ENCODE peak calls at places on chromosome 2, in ten cellular contexts. D is right atrium auricular region, K is lung, U is fibroblast of mammary gland, Y is DND-41, X is HCT116, C is Panc1, E is stomach, B is AG09319, H is left lung. V is an unnamed sample.

GRCh38 chr2:207734264-207734635 is 22.8 kb downstream of the CCNYL1 start:
- DNase-seq in D (no peak), K (no peak), U (peak), Y (no peak), X (peak), C (no peak), E (no peak), B (no peak), H (no peak), V (no peak)

GRCh38 chr2:15177103-15177502 is 384.0 kb downstream of the NBAS start:
- DNase-seq in D (no peak), K (no peak), U (peak), Y (peak), X (peak), C (no peak), E (no peak), B (no peak), H (no peak), V (no peak)

GRCh38 chr2:104844813-104845551 is 8.9 kb upstream of the POU3F3 start:
- DNase-seq in D (no peak), K (no peak), U (no peak), Y (no peak), X (no peak), C (no peak), E (no peak), B (no peak), H (no peak), V (no peak)

GRCh38 chr2:207766697-207767460 is 2.8 kb downstream of the FZD5 start:
- DNase-seq in D (no peak), K (no peak), U (no peak), Y (no peak), X (no peak), C (no peak), E (peak), B (no peak), H (no peak), V (no peak)

GRCh38 chr2:216109962-216110614 is 940 bp downstream of the XRCC5 start:
- DNase-seq in D (no peak), K (no peak), U (peak), Y (no peak), X (peak), C (no peak), E (no peak), B (peak), H (no peak), V (no peak)

GRCh38 chr2:136013286-136013685 is 27.9 kb upstream of the DARS1 start:
- DNase-seq in D (no peak), K (no peak), U (no peak), Y (no peak), X (no peak), C (no peak), E (no peak), B (no peak), H (no peak), V (no peak)

GRCh38 chr2:215619022-215619958 is 183.4 kb upstream of the FN1 start:
- DNase-seq in D (no peak), K (no peak), U (peak), Y (no peak), X (peak), C (no peak), E (no peak), B (no peak), H (no peak), V (no peak)

GRCh38 chr2:36456227-36456788 is 100.7 kb downstream of the CRIM1 start:
- DNase-seq in D (peak), K (peak), U (peak), Y (no peak), X (no peak), C (no peak), E (peak), B (peak), H (peak), V (no peak)

GRCh38 chr2:218852911-218853667 is 6.5 kb upstream of the WNT6 start:
- DNase-seq in D (no peak), K (peak), U (peak), Y (peak), X (peak), C (peak), E (peak), B (peak), H (no peak), V (no peak)

GRCh38 chr2:74559912-74560311 is 5.4 kb downstream of the DOK1 start:
- DNase-seq in D (no peak), K (no peak), U (no peak), Y (no peak), X (no peak), C (no peak), E (no peak), B (no peak), H (no peak), V (no peak)

GRCh38 chr2:63053235-63053888 is 2.7 kb downstream of the OTX1 start:
- DNase-seq in D (no peak), K (no peak), U (no peak), Y (no peak), X (no peak), C (no peak), E (no peak), B (no peak), H (no peak), V (no peak)

GRCh38 chr2:38750793-38751042 is 443 bp downstream of the SRSF7 start:
- DNase-seq in D (no peak), K (peak), U (no peak), Y (peak), X (no peak), C (no peak), E (peak), B (no peak), H (peak), V (peak)

DNA sequence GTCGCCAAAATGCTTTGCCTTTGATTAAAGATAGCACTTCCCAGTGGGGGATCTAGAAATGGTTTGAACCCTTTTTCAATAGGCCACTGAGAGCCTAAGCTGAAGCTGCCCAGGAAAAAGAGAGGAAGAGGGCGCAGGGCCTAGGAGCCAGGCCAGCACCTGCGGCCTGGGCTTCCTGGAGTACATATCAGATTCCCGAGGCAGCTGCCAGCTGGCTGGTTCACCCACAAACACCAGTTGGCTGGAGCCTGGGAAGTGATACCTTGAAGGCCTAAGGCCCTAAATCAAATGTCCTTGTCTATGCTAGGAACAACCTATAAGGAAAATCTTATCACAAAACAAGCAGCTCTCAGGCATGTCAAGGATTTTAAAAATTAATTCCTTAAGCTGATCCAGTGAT is 37.1 kb downstream of the ANKRD44 start:
- DNase-seq in D (no peak), K (peak), U (no peak), Y (no peak), X (no peak), C (no peak), E (peak), B (no peak), H (peak), V (no peak)
- TF ChIP-seq CTCF in D (no peak), K (no peak), U (no peak), Y (no peak), X (no peak), C (no peak), E (no peak), B (no peak), H (no peak), V (no peak)

GRCh38 chr2:959453-959852 is 8.8 kb downstream of the SNTG2 start:
- DNase-seq in D (no peak), K (no peak), U (no peak), Y (no peak), X (no peak), C (no peak), E (no peak), B (no peak), H (no peak), V (no peak)
- TF ChIP-seq CTCF in D (no peak), K (no peak), U (no peak), Y (no peak), X (no peak), C (no peak), E (no peak), B (no peak), H (no peak), V (no peak)

GRCh38 chr2:166329465-166329864 is 46.3 kb downstream of the SCN9A start:
- DNase-seq in D (no peak), K (no peak), U (no peak), Y (no peak), X (no peak), C (no peak), E (no peak), B (no peak), H (no peak), V (no peak)
- TF ChIP-seq CTCF in D (no peak), K (no peak), U (no peak), Y (no peak), X (no peak), C (no peak), E (no peak), B (no peak), H (no peak), V (no peak)

GRCh38 chr2:206085742-206086445 is at the start of gene INO80D:
- DNase-seq in D (peak), K (peak), U (peak), Y (peak), X (peak), C (peak), E (peak), B (peak), H (peak), V (peak)

GRCh38 chr2:206084870-206085741 is 868 bp downstream of the INO80D start:
- DNase-seq in D (no peak), K (peak), U (no peak), Y (peak), X (no peak), C (no peak), E (peak), B (no peak), H (peak), V (peak)

GRCh38 chr2:206082298-206082843 is 3.6 kb downstream of the INO80D start:
- DNase-seq in D (no peak), K (no peak), U (no peak), Y (no peak), X (no peak), C (no peak), E (no peak), B (no peak), H (no peak), V (no peak)

GRCh38 chr2:206083602-206084467 is 2.1 kb downstream of the INO80D start:
- DNase-seq in D (no peak), K (no peak), U (no peak), Y (peak), X (no peak), C (no peak), E (peak), B (no peak), H (no peak), V (no peak)

DNA sequence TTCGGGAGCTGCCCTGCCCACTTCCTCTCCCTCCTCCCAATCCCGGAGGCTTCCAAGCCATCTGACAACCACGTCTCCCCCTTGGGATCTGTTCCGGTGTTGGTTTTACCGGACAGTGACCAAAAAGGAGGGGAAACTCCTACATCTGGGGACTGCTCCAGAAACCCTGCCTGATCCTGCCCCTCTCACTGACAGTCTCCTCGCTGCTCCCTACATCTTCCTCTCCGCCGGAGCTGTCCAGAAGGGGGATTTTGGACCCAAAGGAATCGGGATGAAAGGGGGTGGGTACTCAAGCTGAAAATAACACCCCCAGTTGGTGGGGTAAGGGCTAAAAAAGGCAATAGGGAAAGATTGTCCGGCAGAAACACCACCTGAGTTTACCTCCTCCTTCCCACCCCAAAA is 1.5 kb downstream of the INO80D start:
- DNase-seq in D (peak), K (peak), U (peak), Y (peak), X (peak), C (peak), E (peak), B (peak), H (peak), V (no peak)
- TF ChIP-seq CTCF in D (no peak), K (no peak), U (no peak), Y (no peak), X (no peak), C (no peak), E (no peak), B (no peak), H (no peak), V (no peak)

GRCh38 chr2:150013011-150013410 is 425.4 kb upstream of the MMADHC start:
- DNase-seq in D (no peak), K (no peak), U (peak), Y (no peak), X (no peak), C (no peak), E (no peak), B (no peak), H (no peak), V (no peak)
- TF ChIP-seq CTCF in D (no peak), K (no peak), U (no peak), Y (no peak), X (no peak), C (no peak), E (no peak), B (no peak), H (no peak), V (no peak)

V was measured in osteocyte.